ENCODE peak calls at places on chromosomes 16 and 17, in seven cellular contexts. R is hypothalamus; E is mesenchymal stem cell; F is brain pericyte; G is psoas muscle; W is HL-60; B is naive thymus-derived CD8-positive, alpha-beta T cell. L is an unnamed sample.

GRCh38 chr17:64442550-64442971 is 6.4 kb upstream of the MILR1 start:
- DNase-seq in R (no peak), E (no peak), F (no peak), G (peak; percentile 51), W (no peak), B (no peak), L (no peak)

GRCh38 chr16:57814896-57815295 is 12.6 kb upstream of the KIFC3 start:
- DNase-seq in R (no peak), E (no peak), F (no peak), G (no peak), W (no peak), B (no peak), L (no peak)

GRCh38 chr17:82302991-82303943 is 14.1 kb downstream of the CD7 start:
- DNase-seq in R (no peak), E (no peak), F (no peak), G (no peak), W (no peak), B (peak; percentile 59), L (no peak)

GRCh38 chr16:54171855-54172537 is 114.6 kb downstream of the IRX3 start:
- DNase-seq in R (no peak), E (peak; percentile 11), F (no peak), G (no peak), W (no peak), B (no peak), L (no peak)

GRCh38 chr16:51876934-51877333 is 670.0 kb downstream of the TOX3 start:
- DNase-seq in R (no peak), E (no peak), F (no peak), G (no peak), W (no peak), B (no peak), L (no peak)

GRCh38 chr17:43908111-43908721 is 880 bp upstream of the MPP2 start:
- DNase-seq in R (peak; percentile 80), E (peak; percentile 65), F (no peak), G (peak; percentile 72), W (no peak), B (peak; percentile 66), L (no peak)

GRCh38 chr17:62950067-62950466 is 16.0 kb upstream of the TANC2 start:
- DNase-seq in R (no peak), E (peak; percentile 32), F (peak; percentile 31), G (no peak), W (no peak), B (no peak), L (no peak)

GRCh38 chr17:77433385-77434135 is 292.8 kb downstream of the SEC14L1 start:
- DNase-seq in R (no peak), E (peak; percentile 84), F (no peak), G (no peak), W (no peak), B (no peak), L (no peak)

GRCh38 chr16:27729516-27730304 is 179.8 kb downstream of the KATNIP start:
- DNase-seq in R (no peak), E (no peak), F (no peak), G (peak; percentile 48), W (peak; percentile 51), B (no peak), L (peak; percentile 51)

GRCh38 chr17:45372325-45372869 is 55.6 kb upstream of the MAP3K14 start:
- DNase-seq in R (no peak), E (peak; percentile 36), F (no peak), G (no peak), W (no peak), B (no peak), L (no peak)

L was measured in GF-D8.